ENCODE peak calls at places on chromosomes 11 and 22, in nine cellular contexts. T, L, Z, C, D, S, P, Y and B are unnamed samples.

GRCh38 chr22:36590441-36591056 is 61.6 kb upstream of the EIF3D start:
- DNase-seq in T (no peak), L (no peak), Z (no peak), C (no peak), D (no peak), S (no peak), P (no peak), Y (no peak), B (no peak)

GRCh38 chr11:21794306-21794705 is 398.6 kb upstream of the ANO5 start:
- DNase-seq in T (no peak), L (no peak), Z (no peak), C (no peak), D (no peak), S (no peak), P (no peak), Y (no peak), B (no peak)

GRCh38 chr22:45278125-45278524 is 6.6 kb upstream of the UPK3A start:
- DNase-seq in T (no peak), L (no peak), Z (no peak), C (no peak), D (no peak), S (no peak), P (no peak), Y (no peak), B (no peak)

GRCh38 chr11:64165482-64165841 is 451 bp downstream of the MACROD1 start:
- DNase-seq in T (peak; percentile 53), L (peak; percentile 32), Z (no peak), C (no peak), D (no peak), S (peak; percentile 40), P (no peak), Y (peak; percentile 29), B (no peak)

GRCh38 chr11:7341551-7341950 is 89.8 kb downstream of the SYT9 start:
- DNase-seq in T (no peak), L (no peak), Z (no peak), C (no peak), D (no peak), S (no peak), P (no peak), Y (no peak), B (no peak)

GRCh38 chr11:72721689-72722049 is 30.5 kb downstream of the ARAP1 start:
- DNase-seq in T (no peak), L (peak; percentile 45), Z (no peak), C (peak; percentile 40), D (peak; percentile 68), S (no peak), P (no peak), Y (no peak), B (peak; percentile 50)

GRCh38 chr22:32354360-32355351 is 3.0 kb upstream of the RFPL3 start:
- DNase-seq in T (peak; percentile 30), L (no peak), Z (no peak), C (no peak), D (no peak), S (no peak), P (no peak), Y (no peak), B (no peak)

GRCh38 chr22:33274214-33274828 is 216.1 kb upstream of the SYN3 start:
- DNase-seq in T (peak; percentile 35), L (no peak), Z (no peak), C (no peak), D (no peak), S (no peak), P (no peak), Y (no peak), B (peak; percentile 31)

GRCh38 chr11:125701858-125702621 is 21.4 kb upstream of the ACRV1 start:
- DNase-seq in T (no peak), L (no peak), Z (no peak), C (no peak), D (no peak), S (no peak), P (no peak), Y (no peak), B (no peak)

GRCh38 chr11:114893329-114893728 is 215.0 kb downstream of the NXPE2 start:
- DNase-seq in T (no peak), L (no peak), Z (no peak), C (no peak), D (no peak), S (no peak), P (no peak), Y (no peak), B (no peak)

GRCh38 chr11:11998091-11998781 is 10.2 kb downstream of the DKK3 start:
- DNase-seq in T (no peak), L (no peak), Z (no peak), C (no peak), D (no peak), S (no peak), P (no peak), Y (no peak), B (no peak)

GRCh38 chr11:79241842-79242241 is 199.0 kb downstream of the TENM4 start:
- DNase-seq in T (no peak), L (no peak), Z (no peak), C (no peak), D (no peak), S (no peak), P (no peak), Y (no peak), B (no peak)

GRCh38 chr11:35678975-35679374 is 16.4 kb downstream of the TRIM44 start:
- DNase-seq in T (no peak), L (no peak), Z (no peak), C (no peak), D (no peak), S (no peak), P (no peak), Y (no peak), B (no peak)

GRCh38 chr22:29756341-29756740 is 10.5 kb downstream of the ZMAT5 start:
- DNase-seq in T (no peak), L (no peak), Z (no peak), C (no peak), D (no peak), S (no peak), P (no peak), Y (no peak), B (no peak)

GRCh38 chr11:69178819-69179482 is 23.2 kb downstream of the SMIM38 start:
- DNase-seq in T (no peak), L (peak; percentile 79), Z (no peak), C (peak; percentile 50), D (no peak), S (no peak), P (no peak), Y (no peak), B (no peak)

GRCh38 chr11:95066721-95067041 is at the start of gene SRSF8:
- DNase-seq in T (no peak), L (no peak), Z (no peak), C (no peak), D (no peak), S (no peak), P (no peak), Y (no peak), B (no peak)

GRCh38 chr11:111586305-111586915 is 15.8 kb upstream of the SIK2 start:
- DNase-seq in T (peak; percentile 53), L (peak; percentile 40), Z (no peak), C (peak; percentile 44), D (peak; percentile 54), S (no peak), P (no peak), Y (no peak), B (peak; percentile 61)

GRCh38 chr11:131235328-131236298 is 134.8 kb upstream of the NTM start:
- DNase-seq in T (no peak), L (no peak), Z (no peak), C (no peak), D (no peak), S (no peak), P (no peak), Y (no peak), B (no peak)

GRCh38 chr11:129388824-129389223 is 13.2 kb downstream of the BARX2 start:
- DNase-seq in T (no peak), L (no peak), Z (no peak), C (no peak), D (no peak), S (no peak), P (no peak), Y (no peak), B (no peak)

GRCh38 chr11:129385801-129386200 is 10.2 kb downstream of the BARX2 start:
- DNase-seq in T (no peak), L (no peak), Z (no peak), C (no peak), D (no peak), S (no peak), P (no peak), Y (no peak), B (no peak)

GRCh38 chr11:129390303-129390816 is 14.7 kb downstream of the BARX2 start:
- DNase-seq in T (no peak), L (no peak), Z (no peak), C (no peak), D (no peak), S (no peak), P (no peak), Y (no peak), B (no peak)

GRCh38 chr11:129384415-129384814 is 8.8 kb downstream of the BARX2 start:
- DNase-seq in T (no peak), L (no peak), Z (no peak), C (no peak), D (no peak), S (no peak), P (no peak), Y (no peak), B (no peak)

GRCh38 chr11:129386795-129387390 is 11.2 kb downstream of the BARX2 start:
- DNase-seq in T (no peak), L (no peak), Z (no peak), C (no peak), D (no peak), S (no peak), P (no peak), Y (no peak), B (no peak)
- H3K4me3 ChIP-seq in T (no peak overlapping the region), L (no peak overlapping the region), Z (no peak overlapping the region), C (peak overlapping the region; percentile 14), D (no peak overlapping the region), S (no peak overlapping the region), P (no peak overlapping the region), Y (no peak overlapping the region), B (no peak overlapping the region)

GRCh38 chr11:62888406-62888805 is 7.7 kb downstream of the SLC3A2 start:
- DNase-seq in T (no peak), L (no peak), Z (no peak), C (no peak), D (no peak), S (no peak), P (no peak), Y (no peak), B (no peak)
- TF ChIP-seq POLR2A in T (no peak), L (no peak), Z (no peak), C (no peak), D (no peak), S (no peak), P (no peak), Y (no peak), B (no peak)

GRCh38 chr11:65853249-65853979 is 4.6 kb downstream of the CFL1 start:
- DNase-seq in T (no peak), L (no peak), Z (no peak), C (no peak), D (no peak), S (no peak), P (peak; percentile 61), Y (no peak), B (no peak)
- H3K27ac ChIP-seq in T (no peak overlapping the region), L (no peak overlapping the region), Z (no peak overlapping the region), C (peak overlapping the region; percentile 22), D (no peak overlapping the region), S (no peak overlapping the region), P (no peak overlapping the region), Y (no peak overlapping the region), B (no peak overlapping the region)

DNA sequence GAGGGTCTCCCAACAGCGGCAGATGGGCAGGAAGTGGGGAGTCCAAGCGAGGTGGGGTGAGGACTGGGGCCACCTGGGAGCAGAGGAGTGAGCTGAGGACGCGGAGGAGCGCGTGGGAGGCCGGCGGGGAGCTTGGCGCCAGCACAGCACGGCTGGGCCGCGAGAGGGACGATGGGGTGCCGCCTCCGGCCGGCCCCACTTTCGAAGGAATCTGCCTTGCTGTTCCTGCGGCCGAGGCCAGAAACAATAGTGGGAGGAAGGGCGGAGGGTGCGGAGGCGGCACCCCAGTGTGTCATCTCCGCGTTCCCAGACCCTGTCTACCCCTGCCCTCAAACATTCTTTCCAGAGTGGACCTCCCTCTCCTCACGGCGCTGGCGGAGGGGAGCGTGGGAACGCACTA is 5.5 kb downstream of the INS start:
- DNase-seq in T (no peak), L (no peak), Z (no peak), C (no peak), D (no peak), S (no peak), P (no peak), Y (no peak), B (no peak)
- H3K4me3 ChIP-seq in T (no peak overlapping the region), L (no peak overlapping the region), Z (no peak overlapping the region), C (no peak overlapping the region), D (no peak overlapping the region), S (no peak overlapping the region), P (no peak overlapping the region), Y (no peak overlapping the region), B (no peak overlapping the region)